ENCODE peak calls at places on chromosomes 11 and 22, in four cellular contexts. One of them, this sample, is unnamed.

GRCh38 chr11:132140056-132140455 is 769.6 kb downstream of the NTM start:
- DNase-seq in dermis blood vessel endothelial cell: no peak
- DNase-seq in NCI-H187: no peak
- DNase-seq in activated T-cell treated with anti-CD3 and anti-CD28 coated beads for 1 hour: no peak
- DNase-seq in this sample: no peak

GRCh38 chr11:10784229-10785145 is 24.2 kb downstream of the EIF4G2 start:
- DNase-seq in dermis blood vessel endothelial cell: peak; percentile 82
- DNase-seq in NCI-H187: peak; percentile 65
- DNase-seq in activated T-cell treated with anti-CD3 and anti-CD28 coated beads for 1 hour: no peak
- DNase-seq in this sample: no peak

GRCh38 chr22:19986410-19987341 is 29.9 kb downstream of the ARVCF start:
- DNase-seq in dermis blood vessel endothelial cell: peak; percentile 87
- DNase-seq in NCI-H187: no peak
- DNase-seq in activated T-cell treated with anti-CD3 and anti-CD28 coated beads for 1 hour: peak; percentile 48
- DNase-seq in this sample: peak; percentile 85

GRCh38 chr22:41201146-41201545 is 4.0 kb upstream of the L3MBTL2 start:
- DNase-seq in dermis blood vessel endothelial cell: no peak
- DNase-seq in NCI-H187: no peak
- DNase-seq in activated T-cell treated with anti-CD3 and anti-CD28 coated beads for 1 hour: no peak
- DNase-seq in this sample: no peak

GRCh38 chr11:2548596-2548995 is 103.8 kb downstream of the KCNQ1 start:
- DNase-seq in dermis blood vessel endothelial cell: no peak
- DNase-seq in NCI-H187: no peak
- DNase-seq in activated T-cell treated with anti-CD3 and anti-CD28 coated beads for 1 hour: no peak
- DNase-seq in this sample: peak; percentile 30

GRCh38 chr22:28637225-28637624 is 42.4 kb downstream of the TTC28 start:
- DNase-seq in dermis blood vessel endothelial cell: no peak
- DNase-seq in NCI-H187: no peak
- DNase-seq in activated T-cell treated with anti-CD3 and anti-CD28 coated beads for 1 hour: no peak
- DNase-seq in this sample: no peak

GRCh38 chr11:18253778-18254338 is 5.4 kb upstream of the SAA2 start:
- DNase-seq in dermis blood vessel endothelial cell: no peak
- DNase-seq in NCI-H187: no peak
- DNase-seq in activated T-cell treated with anti-CD3 and anti-CD28 coated beads for 1 hour: no peak
- DNase-seq in this sample: no peak

GRCh38 chr11:124612045-124612444 is 817 bp downstream of the PANX3 start:
- DNase-seq in dermis blood vessel endothelial cell: no peak
- DNase-seq in NCI-H187: no peak
- DNase-seq in activated T-cell treated with anti-CD3 and anti-CD28 coated beads for 1 hour: no peak
- DNase-seq in this sample: no peak

GRCh38 chr11:114846040-114846791 is 167.9 kb downstream of the NXPE2 start:
- DNase-seq in dermis blood vessel endothelial cell: no peak
- DNase-seq in NCI-H187: no peak
- DNase-seq in activated T-cell treated with anti-CD3 and anti-CD28 coated beads for 1 hour: no peak
- DNase-seq in this sample: no peak

GRCh38 chr11:1228921-1229451 is 6.1 kb downstream of the MUC5B start:
- DNase-seq in dermis blood vessel endothelial cell: no peak
- DNase-seq in NCI-H187: no peak
- DNase-seq in activated T-cell treated with anti-CD3 and anti-CD28 coated beads for 1 hour: no peak
- DNase-seq in this sample: peak; percentile 3

GRCh38 chr11:28461338-28461737 is 353.1 kb downstream of the METTL15 start:
- DNase-seq in dermis blood vessel endothelial cell: peak; percentile 4
- DNase-seq in NCI-H187: no peak
- DNase-seq in activated T-cell treated with anti-CD3 and anti-CD28 coated beads for 1 hour: no peak
- DNase-seq in this sample: no peak

GRCh38 chr11:87430821-87431220 is 393.1 kb downstream of the TMEM135 start:
- DNase-seq in dermis blood vessel endothelial cell: peak; percentile 30
- DNase-seq in NCI-H187: no peak
- DNase-seq in activated T-cell treated with anti-CD3 and anti-CD28 coated beads for 1 hour: no peak
- DNase-seq in this sample: no peak

GRCh38 chr11:126926376-126926791 is 74.2 kb downstream of the KIRREL3 start:
- DNase-seq in dermis blood vessel endothelial cell: no peak
- DNase-seq in NCI-H187: no peak
- DNase-seq in activated T-cell treated with anti-CD3 and anti-CD28 coated beads for 1 hour: no peak
- DNase-seq in this sample: no peak

GRCh38 chr11:76335827-76336226 is 45.1 kb downstream of the THAP12 start:
- DNase-seq in dermis blood vessel endothelial cell: no peak
- DNase-seq in NCI-H187: no peak
- DNase-seq in activated T-cell treated with anti-CD3 and anti-CD28 coated beads for 1 hour: no peak
- DNase-seq in this sample: no peak

GRCh38 chr22:43824724-43825485 is 12.8 kb upstream of the EFCAB6 start:
- DNase-seq in dermis blood vessel endothelial cell: no peak
- DNase-seq in NCI-H187: no peak
- DNase-seq in activated T-cell treated with anti-CD3 and anti-CD28 coated beads for 1 hour: no peak
- DNase-seq in this sample: no peak

GRCh38 chr11:38718049-38718448 is 2120.0 kb upstream of the RAG2 start:
- DNase-seq in dermis blood vessel endothelial cell: no peak
- DNase-seq in NCI-H187: no peak
- DNase-seq in activated T-cell treated with anti-CD3 and anti-CD28 coated beads for 1 hour: no peak
- DNase-seq in this sample: no peak

This sample was measured in mucosa of descending colon.